ENCODE peak calls at places on chromosomes 2 and 18, in eight cellular contexts. X, O, M, G, C, Y, Z and R are unnamed samples.

GRCh38 chr2:96685592-96686459 is 43.3 kb downstream of the FER1L5 start:
- DNase-seq in G (peak), Y (no peak), O (no peak), Z (no peak), M (no peak), C (no peak), X (peak), R (no peak)

GRCh38 chr2:218648473-218649100 is 10.8 kb downstream of the ZNF142 start:
- DNase-seq in X (no peak), G (no peak), Y (peak), M (peak), C (peak), Z (peak), O (peak), R (no peak)

GRCh38 chr2:232699110-232699509 is 2.0 kb downstream of the GIGYF2 start:
- DNase-seq in O (no peak), Z (no peak), G (no peak), C (no peak), Y (no peak), X (no peak), M (no peak), R (no peak)

GRCh38 chr18:23092121-23092520 is 43.2 kb upstream of the CABLES1 start:
- DNase-seq in Y (no peak), M (no peak), G (no peak), Z (no peak), O (no peak), X (no peak), C (no peak), R (no peak)

GRCh38 chr18:43277164-43277600 is at the start of gene SYT4:
- DNase-seq in Z (no peak), G (peak), C (peak), X (no peak), O (peak), Y (peak), M (peak), R (no peak)

GRCh38 chr18:11156977-11157376 is 7.6 kb upstream of the PIEZO2 start:
- DNase-seq in Z (no peak), G (no peak), M (no peak), X (no peak), Y (no peak), O (no peak), C (no peak), R (no peak)

GRCh38 chr18:8741524-8741923 is 36.2 kb downstream of the MTCL1 start:
- DNase-seq in Z (no peak), Y (peak), G (no peak), C (peak), X (no peak), M (no peak), O (no peak), R (no peak)

GRCh38 chr2:84865181-84865783 is 15.6 kb downstream of the TRABD2A start:
- DNase-seq in X (no peak), Z (no peak), M (peak), Y (no peak), C (peak), G (no peak), O (no peak), R (no peak)

GRCh38 chr18:23437357-23438045 is 15.6 kb upstream of the RIOK3 start:
- DNase-seq in Z (no peak), M (peak), C (peak), O (peak), G (peak), Y (peak), X (peak), R (peak)

GRCh38 chr18:70373062-70373519 is 84.2 kb downstream of the SOCS6 start:
- DNase-seq in C (no peak), O (no peak), X (no peak), G (no peak), M (peak), Z (peak), Y (no peak), R (no peak)

GRCh38 chr2:122136071-122136470 is 380.6 kb downstream of the TSN start:
- DNase-seq in O (no peak), C (peak), Z (no peak), Y (no peak), X (no peak), M (peak), G (no peak), R (no peak)

GRCh38 chr18:35132284-35132910 is 91.2 kb downstream of the MAPRE2 start:
- DNase-seq in X (no peak), C (no peak), M (no peak), G (no peak), Z (no peak), Y (no peak), O (no peak), R (no peak)

GRCh38 chr2:62347563-62348270 is 151.8 kb downstream of the B3GNT2 start:
- DNase-seq in Y (no peak), O (no peak), C (no peak), G (no peak), M (no peak), Z (no peak), X (no peak), R (no peak)

GRCh38 chr18:70288171-70288850 is 534 bp upstream of the SOCS6 start:
- DNase-seq in M (peak), Z (no peak), Y (peak), X (peak), C (peak), G (peak), O (peak), R (peak)

GRCh38 chr2:101446869-101447268 is 28.0 kb downstream of the RFX8 start:
- DNase-seq in Z (peak), C (no peak), M (peak), Y (no peak), G (no peak), X (no peak), O (no peak), R (no peak)

GRCh38 chr2:56416500-56417176 is 232.8 kb downstream of the CCDC85A start:
- DNase-seq in M (no peak), X (no peak), G (no peak), C (no peak), O (no peak), Y (no peak), Z (no peak), R (no peak)

GRCh38 chr2:121828281-121828731 is 72.9 kb downstream of the TSN start:
- DNase-seq in X (no peak), O (no peak), Z (no peak), C (no peak), Y (no peak), M (no peak), G (no peak), R (no peak)

GRCh38 chr2:10091182-10091932 is 11.1 kb upstream of the CYS1 start:
- DNase-seq in O (peak), C (no peak), G (no peak), X (no peak), Z (no peak), Y (no peak), M (no peak), R (peak)
- H3K4me3 ChIP-seq in O (no peak), C (no peak), G (no peak), X (peak), Z (peak), Y (peak), M (no peak), R (no peak)

GRCh38 chr2:149766339-149766738 is 178.8 kb upstream of the MMADHC start:
- DNase-seq in X (no peak), O (no peak), M (no peak), Z (no peak), C (no peak), Y (no peak), G (no peak), R (no peak)
- H3K27ac ChIP-seq in X (no peak), O (no peak), M (no peak), Z (no peak), C (no peak), Y (no peak), G (no peak), R (no peak)

GRCh38 chr2:241010531-241011295 is 12.3 kb downstream of the SNED1 start:
- DNase-seq in Z (no peak), Y (peak), X (peak), G (peak), M (no peak), C (no peak), O (peak), R (no peak)
- H3K4me3 ChIP-seq in Z (no peak), Y (no peak), X (peak), G (no peak), M (no peak), C (peak), O (no peak), R (no peak)

GRCh38 chr18:31498450-31499156 is 626 bp downstream of the DSG2 start:
- DNase-seq in Y (peak), C (no peak), M (no peak), O (no peak), G (no peak), X (no peak), Z (no peak), R (no peak)
- H3K27ac ChIP-seq in Y (peak), C (no peak), M (no peak), O (peak), G (peak), X (no peak), Z (no peak), R (no peak)

DNA sequence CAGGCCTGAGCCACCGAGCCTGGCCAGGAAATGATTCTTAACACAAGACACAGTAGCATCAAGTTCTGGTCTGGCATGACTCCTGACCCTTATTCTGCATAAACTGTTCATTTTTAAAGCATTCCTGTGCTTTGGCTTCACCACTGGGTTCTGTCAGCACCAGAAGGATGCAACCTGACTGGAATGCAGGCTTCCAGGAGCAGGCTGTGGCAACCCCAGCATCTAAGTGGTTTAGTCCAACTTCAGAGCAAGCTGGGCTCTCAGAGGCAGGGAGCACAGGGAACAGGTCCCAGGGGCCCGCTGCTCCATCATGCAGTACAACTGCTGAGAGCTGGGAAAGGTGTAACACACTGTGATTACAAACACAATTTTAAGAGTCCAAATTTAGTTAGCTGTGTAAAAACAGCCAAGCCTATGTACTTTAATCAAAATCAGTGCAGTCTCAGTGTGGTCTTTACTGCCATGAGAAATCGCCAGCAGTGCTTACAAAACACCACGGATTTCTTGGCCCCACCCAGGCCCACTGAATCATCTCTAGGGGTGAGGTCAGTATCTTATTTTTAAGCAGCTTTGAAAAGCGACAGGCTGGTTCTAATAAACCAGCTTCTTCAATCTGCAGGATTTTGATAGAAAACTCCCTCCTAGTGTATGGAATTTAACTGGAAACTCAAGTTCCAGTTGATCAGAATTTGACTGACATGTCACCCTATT is 44.4 kb upstream of the TMEM182 start:
- DNase-seq in O (no peak), G (no peak), Y (no peak), Z (no peak), C (no peak), X (no peak), M (peak), R (no peak)
- H3K4me3 ChIP-seq in O (no peak), G (no peak), Y (no peak), Z (no peak), C (no peak), X (no peak), M (no peak), R (no peak)

DNA sequence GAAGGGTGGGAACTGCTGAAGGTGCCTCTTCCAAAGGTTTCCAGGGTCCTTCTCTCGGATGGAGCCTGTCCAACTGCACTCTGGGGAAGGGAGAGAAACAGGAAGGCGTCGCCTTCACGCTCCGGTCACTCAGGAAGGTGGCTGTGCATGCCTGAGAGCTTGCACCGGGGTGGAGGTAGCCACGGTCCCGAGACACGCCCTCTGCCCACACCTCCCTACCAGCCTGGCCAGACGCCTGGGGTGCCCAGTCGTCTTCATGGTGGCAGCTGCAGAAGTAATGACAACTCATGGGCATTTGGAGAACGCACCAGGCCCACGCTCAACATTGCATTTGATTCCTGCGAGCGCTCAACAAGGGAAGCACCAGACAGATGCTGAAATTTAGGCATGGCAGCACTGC is 59.9 kb downstream of the ADNP2 start:
- DNase-seq in X (no peak), C (no peak), G (no peak), Z (no peak), Y (no peak), O (no peak), M (no peak), R (no peak)
- H3K27ac ChIP-seq in X (no peak), C (no peak), G (no peak), Z (no peak), Y (no peak), O (no peak), M (no peak), R (no peak)